ENCODE peak calls at places on chromosomes 1 and 21, in seven cellular contexts. A is heart right ventricle, B is colonic mucosa, T is right cardiac atrium, L is stomach, J is neuronal stem cell, V is ovary. W is an unnamed sample.

GRCh38 chr1:243848165-243849088 is 1.6 kb downstream of the AKT3 start:
- DNase-seq in A (no peak), T (no peak), B (no peak), J (no peak), V (no peak), L (no peak), W (no peak)

GRCh38 chr1:189673223-189673622 is 804.4 kb downstream of the BRINP3 start:
- DNase-seq in T (no peak), J (no peak), V (no peak), B (no peak), A (no peak), L (no peak), W (no peak)

GRCh38 chr1:50289495-50289894 is 133.7 kb downstream of the DMRTA2 start:
- DNase-seq in J (no peak), A (no peak), L (no peak), T (no peak), V (no peak), B (no peak), W (no peak)

GRCh38 chr1:68197891-68198290 is 34.4 kb downstream of the WLS start:
- DNase-seq in L (no peak), J (no peak), T (no peak), V (no peak), B (peak; percentile 38), A (no peak), W (no peak)

GRCh38 chr1:192973988-192974387 is 85.2 kb downstream of the UCHL5 start:
- DNase-seq in L (no peak), J (no peak), V (no peak), T (no peak), B (no peak), A (no peak), W (no peak)

GRCh38 chr1:14881775-14882672 is 271.5 kb upstream of the TMEM51 start:
- DNase-seq in J (no peak), V (no peak), A (no peak), L (peak; percentile 34), B (no peak), T (no peak), W (no peak)

GRCh38 chr1:18761948-18762905 is 97.2 kb downstream of the TAS1R2 start:
- DNase-seq in L (no peak), T (no peak), J (no peak), B (no peak), A (peak; percentile 11), V (no peak), W (no peak)

GRCh38 chr1:1264868-1265272 is 8.8 kb downstream of the UBE2J2 start:
- DNase-seq in T (no peak), J (no peak), A (no peak), L (no peak), V (no peak), B (no peak), W (no peak)

GRCh38 chr1:219883400-219884332 is 44.7 kb downstream of the SLC30A10 start:
- DNase-seq in L (no peak), V (no peak), A (no peak), T (no peak), J (peak; percentile 12), B (no peak), W (peak; percentile 54)

GRCh38 chr1:204323887-204324286 is 35.8 kb downstream of the PLEKHA6 start:
- DNase-seq in A (no peak), L (no peak), V (no peak), J (no peak), B (no peak), T (no peak), W (no peak)

GRCh38 chr1:201504179-201504631 is 2.7 kb downstream of the CSRP1 start:
- DNase-seq in J (no peak), T (no peak), A (no peak), V (no peak), L (no peak), B (no peak), W (no peak)

GRCh38 chr21:28148400-28149064 is 844.1 kb downstream of the LTN1 start:
- DNase-seq in B (no peak), T (no peak), L (peak; percentile 41), J (no peak), V (no peak), A (peak; percentile 50), W (no peak)

GRCh38 chr1:201917362-201918033 is 28.8 kb downstream of the SHISA4 start:
- DNase-seq in L (no peak), T (peak; percentile 68), J (no peak), A (no peak), V (peak; percentile 63), B (no peak), W (no peak)

GRCh38 chr1:75719810-75720209 is 4.7 kb upstream of the ACADM start:
- DNase-seq in L (no peak), T (no peak), A (no peak), V (no peak), B (no peak), J (no peak), W (no peak)

GRCh38 chr1:203519053-203519770 is 25.3 kb downstream of the OPTC start:
- DNase-seq in T (no peak), J (no peak), A (no peak), B (no peak), V (no peak), L (peak; percentile 73), W (no peak)

GRCh38 chr21:37266515-37267221 is 466 bp downstream of the VPS26C start:
- DNase-seq in J (peak; percentile 35), V (peak; percentile 42), B (no peak), L (peak; percentile 60), A (no peak), T (peak; percentile 81), W (peak; percentile 53)

GRCh38 chr1:167538657-167539056 is 14.9 kb downstream of the CREG1 start:
- DNase-seq in L (no peak), J (no peak), B (no peak), T (no peak), A (no peak), V (no peak), W (no peak)

GRCh38 chr1:59831529-59831928 is 16.8 kb downstream of the HOOK1 start:
- DNase-seq in J (no peak), B (no peak), T (no peak), L (no peak), V (no peak), A (no peak), W (no peak)

GRCh38 chr1:41894778-41895483 is 23.8 kb downstream of the HIVEP3 start:
- DNase-seq in A (no peak), V (no peak), B (no peak), L (no peak), J (no peak), T (no peak), W (no peak)
- H3K4me1 ChIP-seq in A (peaks cover 36% of the 10 kb centered on the region), V (peaks cover 15% of the 10 kb centered on the region), B (peaks cover 5% of the 10 kb centered on the region), L (peaks cover 16% of the 10 kb centered on the region), J (peaks cover 10% of the 10 kb centered on the region), T (peaks cover 9% of the 10 kb centered on the region), W (peaks cover 17% of the 10 kb centered on the region)

DNA sequence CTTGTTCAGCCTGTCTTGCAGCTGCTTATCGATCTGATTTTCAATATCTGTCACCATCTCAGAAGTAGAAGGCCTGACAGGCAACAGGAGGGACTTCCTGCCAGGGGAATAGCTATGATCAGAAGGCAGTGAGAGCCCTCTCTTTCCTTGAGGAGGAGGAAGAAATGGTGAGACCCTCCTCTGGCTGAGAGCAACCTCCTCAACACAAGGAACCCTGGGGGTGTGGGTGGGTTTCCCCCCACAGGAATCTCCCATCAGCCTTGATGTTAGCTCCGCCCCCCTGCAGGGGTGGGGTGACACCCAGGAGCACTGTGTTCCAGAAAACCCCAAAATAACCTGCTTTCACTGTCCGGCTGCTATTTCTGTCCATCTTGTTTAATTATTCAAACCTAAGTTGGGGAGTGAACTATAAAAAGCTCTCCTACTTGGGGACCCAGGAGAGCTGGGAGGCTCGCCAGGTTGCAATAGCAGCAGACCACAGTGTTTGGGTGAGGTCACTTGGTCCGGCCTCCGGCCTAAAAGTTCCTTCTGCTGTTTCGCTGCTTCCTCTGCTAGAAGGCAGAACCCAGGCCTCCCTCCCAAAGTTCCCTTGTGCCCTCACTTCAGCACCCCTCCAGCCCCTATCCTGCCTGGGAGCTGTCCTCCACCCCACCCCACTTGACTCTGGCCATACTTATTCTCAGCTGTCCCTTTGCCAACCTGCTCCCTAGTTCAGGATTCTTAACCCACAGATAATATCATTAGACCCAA is 7.8 kb upstream of the MEF2D start:
- DNase-seq in L (peak; percentile 65), A (peak; percentile 76), V (peak; percentile 80), B (peak; percentile 41), J (no peak), T (peak; percentile 93), W (peak; percentile 69)
- H3K4me3 ChIP-seq in L (no peak overlapping the region), A (peak overlapping the region; percentile 55), V (no peak overlapping the region), B (no peak overlapping the region), J (no peak overlapping the region), T (peak overlapping the region; percentile 33), W (no peak overlapping the region)

GRCh38 chr1:116375165-116375883 is 2.3 kb downstream of the ATP1A1 start:
- DNase-seq in V (no peak), T (no peak), J (no peak), L (no peak), B (peak; percentile 33), A (no peak), W (no peak)
- H3K4me1 ChIP-seq in V (peaks cover 19% of the 10 kb centered on the region), T (peaks cover 21% of the 10 kb centered on the region), J (peaks cover 20% of the 10 kb centered on the region), L (peaks cover 48% of the 10 kb centered on the region), B (peaks cover 27% of the 10 kb centered on the region), A (peaks cover 69% of the 10 kb centered on the region), W (peaks cover 52% of the 10 kb centered on the region)

GRCh38 chr21:43924421-43925095 is 59.5 kb downstream of the AGPAT3 start:
- DNase-seq in V (no peak), T (peak; percentile 46), J (no peak), L (no peak), A (no peak), B (no peak), W (no peak)
- H3K4me3 ChIP-seq in V (no peak overlapping the region), T (no peak overlapping the region), J (no peak overlapping the region), L (no peak overlapping the region), A (no peak overlapping the region), B (no peak overlapping the region), W (no peak overlapping the region)

GRCh38 chr21:35050348-35051286 is 1.5 kb upstream of the RUNX1 start:
- DNase-seq in J (no peak), T (no peak), A (no peak), B (no peak), L (no peak), V (no peak), W (no peak)
- H3K4me1 ChIP-seq in J (peaks cover 9% of the 10 kb centered on the region), T (no peaks in the 10 kb centered on the region), A (peaks cover 25% of the 10 kb centered on the region), B (peaks cover 5% of the 10 kb centered on the region), L (peaks cover 28% of the 10 kb centered on the region), V (peaks cover 1% of the 10 kb centered on the region), W (no peaks in the 10 kb centered on the region)

DNA sequence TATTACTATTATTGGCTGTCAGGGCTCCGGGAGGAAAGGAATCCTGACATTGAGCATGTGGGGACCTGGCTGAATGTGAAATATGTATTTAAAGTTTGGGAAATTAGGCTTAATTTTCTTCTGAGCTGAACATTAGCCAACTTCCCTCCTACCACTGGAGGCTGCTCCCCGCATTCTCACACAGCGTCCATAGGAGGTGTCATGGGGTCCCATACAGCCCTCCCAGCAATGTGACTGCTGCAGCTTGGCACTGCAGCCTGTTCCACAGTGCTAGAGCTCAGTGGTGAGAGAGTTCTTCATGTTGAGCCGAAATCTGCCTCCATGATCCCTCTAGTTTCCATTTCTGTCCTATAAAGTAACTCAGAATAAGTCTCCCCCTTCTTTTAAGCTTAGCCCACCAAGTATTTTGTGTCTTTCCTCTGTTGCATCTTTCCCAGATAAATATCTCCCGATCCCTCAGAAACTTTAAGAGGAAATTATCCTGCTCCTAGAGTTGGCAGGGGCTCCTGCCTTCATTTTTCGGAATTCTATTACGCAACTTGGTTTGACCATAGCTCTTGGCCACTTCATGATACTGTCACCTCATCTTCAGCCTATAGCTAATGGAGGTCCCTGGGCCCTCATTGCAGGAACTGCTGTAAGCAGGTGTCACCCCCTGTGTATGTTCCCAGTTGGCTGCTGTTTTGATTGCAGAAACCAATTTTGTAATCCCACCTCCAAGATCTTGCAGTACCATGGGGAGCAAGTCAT is 2.0 kb downstream of the FCRL6 start:
- DNase-seq in L (no peak), J (no peak), T (no peak), B (no peak), A (no peak), V (no peak), W (no peak)
- H3K4me3 ChIP-seq in L (no peak overlapping the region), J (no peak overlapping the region), T (no peak overlapping the region), B (no peak overlapping the region), A (no peak overlapping the region), V (no peak overlapping the region), W (no peak overlapping the region)

GRCh38 chr21:29235714-29236197 is 63.0 kb upstream of the BACH1 start:
- DNase-seq in T (no peak), B (no peak), A (no peak), L (no peak), V (no peak), J (no peak), W (no peak)
- H3K4me1 ChIP-seq in T (no peaks in the 10 kb centered on the region), B (no peaks in the 10 kb centered on the region), A (peaks cover 13% of the 10 kb centered on the region), L (peaks cover 5% of the 10 kb centered on the region), V (no peaks in the 10 kb centered on the region), J (peaks cover 3% of the 10 kb centered on the region), W (peaks cover 15% of the 10 kb centered on the region)